ENCODE peak calls at places on chromosomes 4 and X, in five cellular contexts. One of them, this sample, is unnamed.

GRCh38 chr4:54414545-54414944 is 185.5 kb downstream of the PDGFRA start:
- DNase-seq in AML-193: no peak
- DNase-seq in caudate nucleus: no peak
- DNase-seq in RKO: no peak
- DNase-seq in NCI-H345: no peak
- DNase-seq in this sample: no peak

GRCh38 chr4:101961144-101961543 is 170.6 kb downstream of the BANK1 start:
- DNase-seq in AML-193: no peak
- DNase-seq in caudate nucleus: no peak
- DNase-seq in RKO: peak
- DNase-seq in NCI-H345: no peak
- DNase-seq in this sample: peak

GRCh38 chrX:121641560-121641959 is 594.1 kb downstream of the GLUD2 start:
- DNase-seq in AML-193: no peak
- DNase-seq in caudate nucleus: no peak
- DNase-seq in RKO: no peak
- DNase-seq in NCI-H345: no peak
- DNase-seq in this sample: peak

GRCh38 chrX:42996861-42997260 is 218.9 kb upstream of the PPP1R2C start:
- DNase-seq in AML-193: no peak
- DNase-seq in caudate nucleus: no peak
- DNase-seq in RKO: no peak
- DNase-seq in NCI-H345: no peak
- DNase-seq in this sample: no peak

GRCh38 chr4:69830529-69831269 is 29.2 kb downstream of the SULT1E1 start:
- DNase-seq in AML-193: peak
- DNase-seq in caudate nucleus: no peak
- DNase-seq in RKO: no peak
- DNase-seq in NCI-H345: peak
- DNase-seq in this sample: no peak

GRCh38 chrX:13340182-13340791 is 20.4 kb upstream of the ATXN3L start:
- DNase-seq in AML-193: no peak
- DNase-seq in caudate nucleus: no peak
- DNase-seq in RKO: no peak
- DNase-seq in NCI-H345: peak
- DNase-seq in this sample: peak

GRCh38 chr4:87093443-87094123 is 126.8 kb downstream of the KLHL8 start:
- DNase-seq in AML-193: peak
- DNase-seq in caudate nucleus: peak
- DNase-seq in RKO: peak
- DNase-seq in NCI-H345: peak
- DNase-seq in this sample: peak

GRCh38 chr4:182141046-182141445 is 102.2 kb upstream of the TENM3 start:
- DNase-seq in AML-193: no peak
- DNase-seq in caudate nucleus: no peak
- DNase-seq in RKO: no peak
- DNase-seq in NCI-H345: no peak
- DNase-seq in this sample: no peak

GRCh38 chrX:136711147-136711546 is 63.2 kb downstream of the CD40LG start:
- DNase-seq in AML-193: peak
- DNase-seq in caudate nucleus: no peak
- DNase-seq in RKO: peak
- DNase-seq in NCI-H345: peak
- DNase-seq in this sample: peak

GRCh38 chr4:6177587-6178197 is 22.7 kb downstream of the JAKMIP1 start:
- DNase-seq in AML-193: no peak
- DNase-seq in caudate nucleus: no peak
- DNase-seq in RKO: peak
- DNase-seq in NCI-H345: no peak
- DNase-seq in this sample: no peak

GRCh38 chr4:2320746-2321145 is 58.8 kb upstream of the MXD4 start:
- DNase-seq in AML-193: no peak
- DNase-seq in caudate nucleus: no peak
- DNase-seq in RKO: no peak
- DNase-seq in NCI-H345: no peak
- DNase-seq in this sample: no peak

GRCh38 chr4:77073106-77073858 is 2.5 kb downstream of the CCNI start:
- DNase-seq in AML-193: peak
- DNase-seq in caudate nucleus: no peak
- DNase-seq in RKO: peak
- DNase-seq in NCI-H345: no peak
- DNase-seq in this sample: peak

GRCh38 chrX:149145845-149146285 is 359.2 kb downstream of the IDS start:
- DNase-seq in AML-193: no peak
- DNase-seq in caudate nucleus: no peak
- DNase-seq in RKO: no peak
- DNase-seq in NCI-H345: no peak
- DNase-seq in this sample: peak

GRCh38 chr4:76192221-76192620 is 21.4 kb downstream of the SCARB2 start:
- DNase-seq in AML-193: no peak
- DNase-seq in caudate nucleus: no peak
- DNase-seq in RKO: no peak
- DNase-seq in NCI-H345: no peak
- DNase-seq in this sample: no peak

GRCh38 chrX:31931225-31931624 is 859.4 kb upstream of the FTHL17 start:
- DNase-seq in AML-193: no peak
- DNase-seq in caudate nucleus: no peak
- DNase-seq in RKO: peak
- DNase-seq in NCI-H345: no peak
- DNase-seq in this sample: peak

GRCh38 chr4:152959080-152959479 is 23.0 kb downstream of the FHDC1 start:
- DNase-seq in AML-193: no peak
- DNase-seq in caudate nucleus: no peak
- DNase-seq in RKO: no peak
- DNase-seq in NCI-H345: no peak
- DNase-seq in this sample: no peak

GRCh38 chr4:186591651-186592050 is 36.3 kb upstream of the MTNR1A start:
- DNase-seq in AML-193: no peak
- DNase-seq in caudate nucleus: no peak
- DNase-seq in RKO: no peak
- DNase-seq in NCI-H345: no peak
- DNase-seq in this sample: no peak

GRCh38 chr4:161663844-161664243 is 500.0 kb downstream of the FSTL5 start:
- DNase-seq in AML-193: no peak
- DNase-seq in caudate nucleus: no peak
- DNase-seq in RKO: no peak
- DNase-seq in NCI-H345: no peak
- DNase-seq in this sample: no peak